ENCODE peak calls at places on chromosome 18, in nine cellular contexts. M, L, A, D, S, N, X, W and E are unnamed samples.

GRCh38 chr18:65725421-65726050 is 25.3 kb upstream of the CDH7 start:
- DNase-seq in L (no peak), W (peak), D (no peak), S (no peak), N (no peak), A (peak), M (no peak), X (no peak), E (no peak)

GRCh38 chr18:31990823-31991222 is 27.8 kb upstream of the RNF125 start:
- DNase-seq in S (no peak), X (no peak), D (no peak), M (no peak), A (no peak), W (no peak), L (no peak), N (no peak), E (no peak)

GRCh38 chr18:67932261-67932660 is 415.7 kb upstream of the DSEL start:
- DNase-seq in W (no peak), A (no peak), L (no peak), S (no peak), M (no peak), X (no peak), D (no peak), N (no peak), E (no peak)

GRCh38 chr18:49693276-49694005 is 119.9 kb downstream of the ACAA2 start:
- DNase-seq in N (no peak), W (no peak), L (no peak), D (no peak), S (no peak), X (no peak), M (no peak), A (no peak), E (peak)

GRCh38 chr18:59697236-59697932 is at the start of gene CCBE1:
- DNase-seq in X (no peak), N (peak), M (peak), W (peak), L (peak), S (no peak), D (no peak), A (peak), E (no peak)

GRCh38 chr18:80231151-80231550 is 16.2 kb downstream of the PARD6G start:
- DNase-seq in X (no peak), A (no peak), S (no peak), L (no peak), D (no peak), W (no peak), N (no peak), M (no peak), E (no peak)

GRCh38 chr18:61093967-61094366 is 239.3 kb upstream of the CDH20 start:
- DNase-seq in N (no peak), L (no peak), S (no peak), A (no peak), X (no peak), M (no peak), W (no peak), D (no peak), E (no peak)

GRCh38 chr18:21735452-21736015 is 5.1 kb upstream of the MIB1 start:
- DNase-seq in S (peak), X (no peak), W (no peak), D (no peak), L (peak), M (no peak), N (peak), A (peak), E (no peak)

GRCh38 chr18:79750980-79751571 is 46.7 kb upstream of the KCNG2 start:
- DNase-seq in L (no peak), D (no peak), X (no peak), N (no peak), A (no peak), S (no peak), W (no peak), M (peak), E (no peak)

GRCh38 chr18:47899107-47899840 is 31.2 kb downstream of the SMAD2 start:
- DNase-seq in X (no peak), W (no peak), L (no peak), S (no peak), N (no peak), M (no peak), A (peak), D (no peak), E (no peak)

GRCh38 chr18:457120-457519 is 43.4 kb downstream of the COLEC12 start:
- DNase-seq in M (no peak), X (no peak), W (peak), S (no peak), L (peak), D (no peak), A (peak), N (no peak), E (peak)

GRCh38 chr18:31268985-31269406 is 49.0 kb upstream of the DSG1 start:
- DNase-seq in S (no peak), A (no peak), D (no peak), L (no peak), W (no peak), N (no peak), X (no peak), M (no peak), E (no peak)

GRCh38 chr18:65547046-65547445 is 203.8 kb upstream of the CDH7 start:
- DNase-seq in L (no peak), S (no peak), N (no peak), X (no peak), D (no peak), W (no peak), A (no peak), M (no peak), E (no peak)

GRCh38 chr18:63000839-63001238 is 285.5 kb downstream of the PHLPP1 start:
- DNase-seq in D (no peak), L (no peak), N (no peak), W (no peak), S (no peak), X (no peak), M (no peak), A (no peak), E (no peak)

GRCh38 chr18:51066273-51066672 is 36.3 kb downstream of the SMAD4 start:
- DNase-seq in X (no peak), A (no peak), N (no peak), M (no peak), L (no peak), S (no peak), W (no peak), D (no peak), E (no peak)

GRCh38 chr18:31685097-31686082 is 1.0 kb upstream of the B4GALT6 start:
- DNase-seq in L (peak), A (peak), M (peak), W (peak), S (peak), N (peak), D (no peak), X (no peak), E (peak)

GRCh38 chr18:75071866-75072671 is 136.9 kb downstream of the PTGR3 start:
- DNase-seq in L (no peak), A (no peak), D (no peak), M (no peak), X (no peak), W (no peak), S (no peak), N (no peak), E (no peak)
- H3K4me3 ChIP-seq in L (peak), A (no peak), D (no peak), M (no peak), X (no peak), W (no peak), S (peak), N (no peak), E (no peak)

DNA sequence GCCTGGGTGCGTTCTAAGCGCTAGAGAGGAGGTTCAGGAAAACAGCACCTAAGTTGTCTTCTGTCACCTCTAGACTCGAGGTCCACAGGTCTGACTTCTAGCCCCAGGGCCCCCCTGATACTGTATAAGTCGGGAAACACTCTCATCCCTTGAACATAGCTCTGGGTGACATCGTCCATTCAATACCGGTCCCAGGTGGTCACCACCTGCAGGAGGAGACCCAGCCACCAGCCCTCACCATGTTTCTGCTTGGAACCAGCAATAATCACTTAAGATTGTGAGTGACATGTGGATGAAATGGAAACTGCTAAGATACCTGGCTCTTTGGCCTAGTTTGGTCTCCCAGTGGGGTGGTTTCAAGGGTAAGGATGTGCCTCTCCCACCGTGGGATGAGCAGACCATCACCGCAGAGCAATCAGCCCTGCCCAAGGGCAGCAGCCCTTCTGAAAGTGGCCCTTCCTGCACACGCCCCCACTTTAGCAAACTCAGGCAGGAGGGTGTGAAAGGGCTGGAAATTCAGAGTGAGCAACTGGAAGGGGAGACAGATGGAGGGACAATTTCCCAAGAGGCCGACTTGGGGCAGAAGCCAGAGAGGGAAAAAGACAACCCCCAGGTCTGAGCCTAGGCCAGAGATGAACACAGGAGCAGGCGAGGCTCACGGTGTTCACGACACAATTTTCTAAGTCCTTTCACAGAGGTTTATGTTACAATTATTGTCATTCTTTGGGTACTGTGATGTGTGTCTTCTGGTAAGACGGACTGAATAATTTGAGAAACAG is 95.2 kb downstream of the ZNF516 start:
- DNase-seq in N (no peak), D (no peak), S (no peak), A (peak), M (no peak), X (no peak), L (no peak), W (no peak), E (no peak)
- H3K4me3 ChIP-seq in N (no peak), D (no peak), S (no peak), A (no peak), M (no peak), X (no peak), L (no peak), W (no peak), E (no peak)

GRCh38 chr18:28177828-28178635 is 1.1 kb upstream of the CDH2 start:
- DNase-seq in A (peak), N (no peak), M (peak), S (no peak), D (no peak), X (no peak), L (peak), W (peak), E (no peak)
- H3K4me3 ChIP-seq in A (peak), N (peak), M (peak), S (no peak), D (peak), X (peak), L (peak), W (peak), E (peak)

GRCh38 chr18:41021089-41021488 is 933.9 kb upstream of the PIK3C3 start:
- DNase-seq in M (no peak), X (no peak), D (no peak), L (no peak), N (no peak), A (no peak), S (no peak), W (no peak), E (no peak)
- H3K4me3 ChIP-seq in M (no peak), X (no peak), D (no peak), L (no peak), N (no peak), A (no peak), S (no peak), W (no peak), E (no peak)

DNA sequence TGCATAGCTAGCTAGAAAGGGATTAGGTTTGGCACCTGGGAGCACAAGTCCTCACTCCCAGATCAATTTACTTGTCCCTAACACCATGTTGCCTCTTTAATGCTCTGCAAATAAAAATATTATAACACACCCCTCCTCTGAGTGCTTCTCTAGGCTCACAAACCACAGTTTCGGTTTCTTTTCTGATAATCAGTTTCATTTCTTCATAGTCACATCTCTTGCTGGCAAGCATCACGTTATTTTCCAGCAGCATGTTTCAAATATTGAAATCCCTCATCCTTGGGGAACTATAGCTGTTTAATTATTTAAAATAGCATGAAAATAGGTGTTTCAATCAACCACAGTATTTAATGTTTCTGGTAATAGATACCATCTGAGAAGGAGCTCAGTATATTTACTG is 13.9 kb upstream of the SMCHD1 start:
- DNase-seq in W (no peak), D (no peak), M (no peak), A (no peak), X (no peak), S (peak), N (no peak), L (no peak), E (no peak)
- H3K4me3 ChIP-seq in W (no peak), D (peak), M (no peak), A (no peak), X (no peak), S (peak), N (peak), L (peak), E (no peak)

GRCh38 chr18:34647251-34647650 is 62.8 kb upstream of the DTNA start:
- DNase-seq in N (no peak), A (peak), W (peak), L (no peak), D (no peak), M (no peak), S (no peak), X (no peak), E (no peak)
- H3K4me3 ChIP-seq in N (no peak), A (no peak), W (peak), L (no peak), D (no peak), M (no peak), S (no peak), X (no peak), E (no peak)

DNA sequence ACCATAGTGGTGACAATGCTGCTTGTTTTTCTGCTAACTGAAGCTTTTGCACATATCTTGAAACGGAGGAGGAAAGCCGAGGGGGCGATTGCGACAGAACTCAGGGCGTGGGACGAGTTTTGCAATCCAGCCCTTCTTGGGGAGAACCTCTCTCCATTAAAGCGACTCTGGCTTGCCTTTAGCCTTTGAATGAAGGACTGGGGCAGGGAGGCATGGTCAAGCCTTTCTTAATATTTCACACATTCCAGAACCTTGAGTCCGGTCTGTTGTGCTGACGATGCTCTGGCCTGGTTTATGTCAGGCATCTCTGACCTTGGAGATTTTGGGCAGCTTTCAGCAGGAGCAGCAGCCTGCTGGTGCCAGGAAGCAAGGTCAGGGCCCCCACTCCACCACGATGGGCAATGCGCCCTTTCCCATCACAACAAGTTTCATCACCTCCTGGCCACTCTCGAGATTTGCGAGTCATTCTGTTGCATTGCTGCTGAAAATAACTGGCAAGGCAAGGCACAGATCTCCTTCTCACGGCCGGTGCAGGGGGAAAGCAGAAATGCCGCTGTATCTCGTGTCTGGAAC is 10.8 kb downstream of the EMILIN2 start:
- DNase-seq in D (peak), A (no peak), W (no peak), S (no peak), L (peak), N (peak), X (no peak), M (peak), E (peak)
- H3K4me3 ChIP-seq in D (peak), A (no peak), W (no peak), S (no peak), L (peak), N (no peak), X (no peak), M (no peak), E (no peak)